ENCODE peak calls at places on chromosomes 12 and 14, in five cellular contexts. Y, H, E, G and O are unnamed samples.

GRCh38 chr12:4272014-4272975 is 1.3 kb upstream of the CCND2 start:
- DNase-seq in H (peak), Y (peak), G (peak), E (no peak), O (peak)

GRCh38 chr14:21940887-21941855 is 267.6 kb upstream of the OR4E1 start:
- DNase-seq in Y (no peak), G (no peak), E (peak), H (no peak), O (peak)

GRCh38 chr12:97075583-97076268 is 168.7 kb downstream of the NEDD1 start:
- DNase-seq in E (no peak), H (no peak), G (no peak), Y (no peak), O (no peak)

GRCh38 chr12:76878045-76878898 is 547 bp downstream of the CSRP2 start:
- DNase-seq in H (peak), Y (peak), E (peak), G (no peak), O (peak)

GRCh38 chr12:12081836-12082497 is 11.2 kb downstream of the BCL2L14 start:
- DNase-seq in H (peak), G (peak), Y (no peak), E (peak), O (peak)

GRCh38 chr12:123034865-123035264 is 54.4 kb downstream of the ARL6IP4 start:
- DNase-seq in E (no peak), Y (no peak), H (no peak), G (no peak), O (peak)

GRCh38 chr12:52222692-52223091 is 10.4 kb upstream of the KRT7 start:
- DNase-seq in Y (no peak), H (no peak), E (no peak), G (no peak), O (no peak)

GRCh38 chr14:53010193-53010592 is 59.3 kb upstream of the FERMT2 start:
- DNase-seq in H (no peak), G (no peak), Y (no peak), E (no peak), O (no peak)

GRCh38 chr12:68617160-68617926 is 6.6 kb downstream of the RAP1B start:
- DNase-seq in E (no peak), H (no peak), G (no peak), Y (no peak), O (no peak)

GRCh38 chr12:12717586-12718381 is 616 bp downstream of the CDKN1B start:
- DNase-seq in E (no peak), H (peak), Y (no peak), G (no peak), O (no peak)

GRCh38 chr12:104712968-104713367 is 245.1 kb downstream of the SLC41A2 start:
- DNase-seq in G (no peak), H (no peak), E (no peak), Y (no peak), O (no peak)

GRCh38 chr14:105299654-105300541 is 903 bp downstream of the BRF1 start:
- DNase-seq in E (no peak), G (no peak), Y (no peak), H (no peak), O (no peak)

GRCh38 chr14:104223810-104224515 is 85.6 kb downstream of the KIF26A start:
- DNase-seq in H (peak), G (no peak), Y (no peak), E (no peak), O (no peak)

GRCh38 chr12:64560395-64561301 is 49.6 kb upstream of the RASSF3 start:
- DNase-seq in Y (no peak), G (no peak), H (peak), E (no peak), O (peak)

GRCh38 chr12:56776654-56777053 is 13.5 kb downstream of the HSD17B6 start:
- DNase-seq in G (no peak), E (no peak), H (no peak), Y (no peak), O (no peak)

GRCh38 chr14:73198253-73198652 is 39.1 kb upstream of the PAPLN start:
- DNase-seq in H (no peak), E (no peak), Y (peak), G (no peak), O (no peak)

GRCh38 chr12:104682790-104683279 is 226.1 kb downstream of the CHST11 start:
- DNase-seq in E (no peak), G (peak), H (no peak), Y (no peak), O (no peak)

GRCh38 chr14:20686386-20687143 is 2.0 kb upstream of the ANG start:
- DNase-seq in Y (no peak), E (peak), H (no peak), G (no peak), O (no peak)

GRCh38 chr12:84632556-84632955 is 280.0 kb downstream of the SLC6A15 start:
- DNase-seq in H (no peak), Y (no peak), G (no peak), E (no peak), O (no peak)

GRCh38 chr14:24513009-24513408 is 4.9 kb upstream of the CMA1 start:
- DNase-seq in G (no peak), H (peak), Y (peak), E (no peak), O (no peak)

GRCh38 chr12:56257491-56258067 is 605 bp downstream of the ANKRD52 start:
- DNase-seq in Y (peak), G (no peak), H (peak), E (peak), O (peak)

GRCh38 chr12:119660074-119660473 is 7.9 kb upstream of the PRKAB1 start:
- DNase-seq in E (no peak), G (no peak), Y (no peak), H (no peak), O (no peak)

GRCh38 chr12:132161046-132161781 is 17.0 kb downstream of the NOC4L start:
- DNase-seq in E (no peak), H (no peak), G (no peak), Y (no peak), O (no peak)

GRCh38 chr12:132163041-132163910 is 19.0 kb downstream of the NOC4L start:
- DNase-seq in E (no peak), G (no peak), H (no peak), Y (no peak), O (no peak)

GRCh38 chr12:132161796-132162507 is 17.7 kb downstream of the NOC4L start:
- DNase-seq in E (no peak), H (no peak), Y (no peak), G (no peak), O (no peak)

GRCh38 chr12:132163911-132164288 is 19.6 kb downstream of the NOC4L start:
- DNase-seq in E (no peak), Y (no peak), G (no peak), H (no peak), O (no peak)

GRCh38 chr12:132162508-132163031 is 18.3 kb downstream of the NOC4L start:
- DNase-seq in G (no peak), H (no peak), Y (no peak), E (no peak), O (no peak)
- TF ChIP-seq SUZ12 in G (no peak), H (no peak), Y (no peak), E (no peak), O (no peak)

DNA sequence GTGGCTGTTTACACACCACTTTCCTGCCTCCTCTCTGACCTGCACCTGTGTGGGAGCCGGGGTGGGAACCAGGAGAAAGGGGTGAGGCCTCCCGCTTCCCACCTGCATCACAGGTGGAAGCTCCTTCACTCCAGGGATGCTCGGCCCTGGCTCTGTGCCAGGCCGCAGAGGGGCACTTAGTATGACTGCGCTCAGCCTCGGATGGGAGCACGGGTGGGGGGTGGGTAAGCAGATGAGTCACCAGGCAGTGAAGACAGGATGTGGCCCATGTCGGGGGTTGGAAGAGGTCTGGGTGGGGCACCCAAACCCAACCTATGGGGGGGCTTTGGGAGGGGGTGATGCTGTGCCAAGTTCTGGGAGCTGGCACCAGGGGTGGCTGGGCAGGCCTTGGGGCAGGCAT is 7.4 kb upstream of the CYP46A1 start:
- DNase-seq in E (no peak), H (no peak), G (no peak), Y (no peak), O (no peak)
- TF ChIP-seq SUZ12 in E (no peak), H (no peak), G (no peak), Y (no peak), O (no peak)

DNA sequence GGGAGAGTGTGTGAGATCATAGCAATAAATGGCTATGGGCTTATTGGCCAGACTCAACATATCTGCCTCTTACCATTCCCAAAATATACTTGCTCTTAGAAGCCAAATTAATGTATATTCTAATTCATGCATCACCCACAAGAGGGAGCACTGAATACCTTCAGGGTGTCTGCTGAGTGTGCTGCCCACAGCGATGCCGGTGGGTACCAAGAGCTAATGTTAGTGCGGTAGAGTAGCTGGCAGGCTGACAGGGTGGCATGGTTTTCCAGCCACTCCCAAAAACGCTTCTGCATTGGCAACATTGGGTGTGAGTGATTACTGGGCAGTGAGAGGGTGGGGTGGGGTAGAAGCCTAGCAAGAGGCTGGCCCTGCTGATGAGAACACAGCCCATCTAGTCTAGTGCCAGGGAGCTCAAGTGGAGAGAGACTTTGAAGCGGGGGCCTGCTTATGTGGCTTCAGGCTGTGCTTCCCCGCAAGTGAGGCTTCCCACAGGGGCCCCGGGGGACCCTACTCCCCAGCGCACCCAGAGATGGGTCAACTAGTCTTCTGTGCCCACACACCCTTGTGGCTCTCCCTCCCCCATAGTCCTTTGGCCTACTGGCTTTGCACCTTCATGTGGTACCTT is 9.2 kb upstream of the PLEKHD1 start:
- DNase-seq in H (no peak), Y (no peak), E (peak), G (no peak), O (peak)
- TF ChIP-seq SUZ12 in H (no peak), Y (no peak), E (no peak), G (no peak), O (no peak)

DNA sequence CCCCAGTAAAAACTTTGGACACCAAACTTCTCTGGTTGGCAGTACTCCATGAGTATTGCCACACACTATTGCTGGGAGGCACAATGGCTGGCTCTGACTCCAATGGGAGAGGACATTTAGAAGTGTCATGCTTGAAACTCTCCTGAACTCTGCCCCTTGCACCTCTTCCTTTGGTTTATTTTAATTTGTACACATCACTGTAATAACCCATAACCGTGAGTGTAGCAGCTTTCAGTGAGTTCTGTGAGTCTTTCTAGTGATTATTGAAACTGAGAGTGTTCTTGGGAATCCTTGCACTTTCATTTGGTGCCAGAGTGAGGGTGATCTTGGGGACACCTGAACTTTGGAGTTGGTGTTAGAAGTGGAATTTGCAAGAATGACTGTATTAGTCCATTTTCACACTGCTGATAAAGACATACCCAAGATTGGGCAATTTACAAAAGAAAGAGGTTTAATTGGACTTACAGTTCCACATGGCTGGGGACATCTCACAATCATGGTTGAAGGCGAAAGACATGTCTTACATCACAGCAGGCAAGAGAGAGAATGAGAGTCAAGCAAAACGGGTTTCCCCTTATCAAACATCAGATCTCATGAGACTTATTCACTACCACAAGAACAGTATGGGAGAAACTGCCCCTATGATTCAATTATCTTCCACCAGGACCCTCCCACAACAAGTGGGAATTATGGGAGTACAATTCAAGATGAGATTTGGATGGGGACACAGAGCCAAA is 41.3 kb upstream of the CEP83 start:
- DNase-seq in H (no peak), G (no peak), Y (no peak), E (no peak), O (no peak)
- TF ChIP-seq SUZ12 in H (no peak), G (no peak), Y (no peak), E (no peak), O (no peak)

GRCh38 chr12:100251917-100252316 is 15.0 kb downstream of the DEPDC4 start:
- DNase-seq in Y (no peak), G (no peak), E (peak), H (no peak), O (no peak)
- TF ChIP-seq SUZ12 in Y (no peak), G (no peak), E (no peak), H (no peak), O (no peak)